ENCODE peak calls at places on chromosomes 12 and 14, in eight cellular contexts. T, R, G, H, A, N, B and X are unnamed samples.

GRCh38 chr14:105646175-105646574 is 119.8 kb downstream of the TMEM121 start:
- DNase-seq in A (no peak), R (no peak), B (no peak), H (no peak), N (peak; percentile 82), T (no peak), G (no peak), X (peak; percentile 75)

GRCh38 chr14:20578325-20578724 is 9.5 kb downstream of the RNASE11 start:
- DNase-seq in B (no peak), T (no peak), N (no peak), G (no peak), R (no peak), H (no peak), A (no peak), X (no peak)

GRCh38 chr12:80805106-80805505 is 88.4 kb downstream of the MYF5 start:
- DNase-seq in R (no peak), B (no peak), A (no peak), N (no peak), H (no peak), T (no peak), G (peak; percentile 20), X (no peak)

GRCh38 chr14:100900837-100901390 is 2.6 kb downstream of the RTL1 start:
- DNase-seq in B (peak; percentile 8), N (no peak), T (no peak), H (peak; percentile 68), A (no peak), R (peak; percentile 50), G (no peak), X (peak; percentile 68)

GRCh38 chr14:29442720-29443119 is 484.9 kb downstream of the PRKD1 start:
- DNase-seq in A (no peak), H (no peak), N (no peak), B (peak; percentile 65), G (peak; percentile 50), R (no peak), T (no peak), X (no peak)

GRCh38 chr12:50174971-50175715 is 8.0 kb upstream of the CERS5 start:
- DNase-seq in H (no peak), B (peak; percentile 91), N (no peak), R (no peak), G (peak; percentile 59), T (no peak), A (peak; percentile 33), X (no peak)

GRCh38 chr12:19830461-19830860 is 391.2 kb downstream of the AEBP2 start:
- DNase-seq in A (no peak), N (no peak), H (no peak), B (no peak), G (no peak), R (no peak), T (no peak), X (no peak)

GRCh38 chr12:115035536-115036107 is 351.6 kb upstream of the TBX3 start:
- DNase-seq in R (no peak), A (no peak), G (no peak), H (no peak), N (peak; percentile 81), T (no peak), B (no peak), X (no peak)

GRCh38 chr14:75295061-75295461 is 16.4 kb downstream of the FOS start:
- DNase-seq in R (peak; percentile 83), H (peak; percentile 56), N (peak; percentile 79), B (peak; percentile 85), G (peak; percentile 74), A (peak; percentile 61), T (peak; percentile 67), X (no peak)

GRCh38 chr12:46107591-46107990 is 117.2 kb upstream of the SCAF11 start:
- DNase-seq in H (no peak), T (no peak), B (no peak), G (no peak), A (no peak), N (no peak), R (no peak), X (no peak)

GRCh38 chr12:49801141-49802063 is 26.8 kb downstream of the NCKAP5L start:
- DNase-seq in T (no peak), B (no peak), G (no peak), N (no peak), H (no peak), A (no peak), R (no peak), X (no peak)

GRCh38 chr14:104546591-104547309 is 32.8 kb upstream of the C14orf180 start:
- DNase-seq in A (no peak), G (no peak), H (no peak), T (no peak), N (peak; percentile 18), B (no peak), R (no peak), X (no peak)

GRCh38 chr12:100706029-100706428 is 88.5 kb upstream of the ANO4 start:
- DNase-seq in G (peak; percentile 78), R (no peak), T (no peak), B (peak; percentile 65), A (no peak), H (no peak), N (no peak), X (peak; percentile 44)

GRCh38 chr12:81759215-81759991 is at the start of gene PPFIA2:
- DNase-seq in T (peak; percentile 23), R (no peak), G (no peak), B (peak; percentile 32), H (peak; percentile 46), A (peak; percentile 34), N (no peak), X (no peak)

GRCh38 chr14:67420102-67420739 is 8.3 kb upstream of the PLEK2 start:
- DNase-seq in T (no peak), G (no peak), A (no peak), R (peak; percentile 51), H (peak; percentile 68), N (no peak), B (no peak), X (no peak)

GRCh38 chr14:51014625-51015024 is 70.3 kb upstream of the PYGL start:
- DNase-seq in T (no peak), N (no peak), G (no peak), B (no peak), H (no peak), A (no peak), R (no peak), X (no peak)

GRCh38 chr12:54048694-54049093 is 4.9 kb upstream of the HOXC4 start:
- DNase-seq in R (no peak), H (no peak), B (no peak), N (no peak), A (no peak), T (no peak), G (no peak), X (no peak)

GRCh38 chr14:33634631-33635030 is 316.2 kb downstream of the EGLN3 start:
- DNase-seq in A (no peak), N (no peak), G (peak; percentile 1), R (no peak), B (no peak), T (no peak), H (no peak), X (no peak)

GRCh38 chr12:61694214-61694613 is 566.0 kb upstream of the USP15 start:
- DNase-seq in N (no peak), G (no peak), B (no peak), A (no peak), H (no peak), R (no peak), T (no peak), X (no peak)

GRCh38 chr14:22594156-22594716 is 3.9 kb upstream of the ABHD4 start:
- DNase-seq in H (no peak), R (no peak), G (no peak), T (no peak), N (no peak), B (no peak), A (no peak), X (no peak)

GRCh38 chr14:50741571-50741970 is 73.5 kb upstream of the SAV1 start:
- DNase-seq in A (no peak), T (no peak), G (peak; percentile 14), H (no peak), B (peak; percentile 33), N (no peak), R (no peak), X (no peak)

GRCh38 chr12:69779928-69780327 is 41.3 kb downstream of the RAB3IP start:
- DNase-seq in H (peak; percentile 72), N (no peak), T (no peak), R (no peak), G (peak; percentile 4), B (peak; percentile 69), A (no peak), X (no peak)
- TF ChIP-seq CTCF in H (peak; percentile 75), N (peak; percentile 26), T (no peak), R (no peak), G (peak; percentile 36), B (peak; percentile 82), A (no peak), X (no peak)

DNA sequence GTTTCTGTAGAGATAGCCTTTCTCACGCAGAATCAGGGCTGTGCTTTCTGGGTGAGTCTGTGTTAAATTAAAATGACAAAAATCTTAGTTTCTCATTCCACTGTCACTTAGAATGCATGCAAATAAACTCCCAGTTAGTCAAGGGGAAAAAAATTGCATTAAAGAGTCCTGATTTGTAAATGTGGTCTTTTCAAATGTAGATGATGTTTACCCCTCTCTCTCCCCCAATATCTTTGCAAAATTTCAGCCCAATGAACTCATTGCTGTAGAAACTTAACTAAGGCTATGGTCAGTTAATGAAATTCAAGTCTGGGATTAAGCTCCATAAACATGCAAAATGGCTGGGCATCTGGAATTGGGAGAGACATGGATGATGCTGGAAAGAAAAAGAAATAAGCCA is 77.9 kb upstream of the MGAT4C start:
- DNase-seq in B (no peak), A (no peak), H (no peak), G (no peak), R (no peak), T (no peak), N (no peak), X (no peak)
- TF ChIP-seq CTCF in B (no peak), A (no peak), H (no peak), G (no peak), R (no peak), T (no peak), N (no peak), X (no peak)

DNA sequence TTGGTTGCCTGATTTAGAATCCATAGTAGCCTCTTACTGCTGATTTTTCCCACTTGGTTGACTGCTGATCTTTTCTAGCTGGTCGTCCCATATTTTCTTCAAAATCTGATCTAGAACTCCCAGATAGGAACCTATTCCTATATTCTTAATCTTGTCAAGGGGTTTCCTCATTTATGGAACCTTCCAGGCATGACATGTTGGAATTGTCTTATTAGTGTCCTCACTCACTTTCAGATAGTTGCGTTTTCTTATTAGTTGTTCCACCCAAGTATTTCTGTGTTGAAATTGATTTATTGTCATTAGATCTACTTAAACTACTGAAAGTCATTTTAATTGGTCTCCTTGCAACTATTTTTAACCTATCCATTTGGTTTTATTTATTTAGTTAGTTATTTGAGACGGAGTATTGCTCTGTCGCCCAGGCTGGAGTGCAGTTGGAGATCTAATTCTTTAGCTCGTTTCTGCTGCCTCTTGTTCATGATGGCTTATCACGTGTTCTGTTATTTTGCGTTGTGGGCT is 25.0 kb downstream of the KTN1 start:
- DNase-seq in H (no peak), A (no peak), B (no peak), N (no peak), T (no peak), G (no peak), R (no peak), X (no peak)
- TF ChIP-seq CTCF in H (no peak), A (no peak), B (no peak), N (no peak), T (no peak), G (no peak), R (no peak), X (no peak)

DNA sequence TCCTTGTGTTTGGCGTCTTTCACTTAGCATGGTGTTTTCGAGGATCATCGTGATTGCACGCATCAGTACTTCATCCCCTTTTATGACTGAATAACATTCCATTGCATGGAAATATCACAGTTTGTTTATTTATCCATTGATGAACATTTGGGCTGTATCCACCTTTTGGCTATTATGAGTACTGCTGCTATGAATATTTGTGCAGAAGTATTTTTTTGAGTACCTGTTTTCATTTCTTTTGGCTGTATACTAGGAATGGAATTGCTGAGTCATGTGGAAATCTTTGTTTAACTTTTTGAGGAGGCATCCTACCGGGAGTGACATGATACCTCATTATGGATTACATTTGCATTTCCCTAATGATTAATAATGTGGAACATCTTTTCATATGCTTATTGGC is 66.4 kb downstream of the WNK1 start:
- DNase-seq in R (no peak), B (peak; percentile 21), H (no peak), A (no peak), T (no peak), N (no peak), G (no peak), X (no peak)
- TF ChIP-seq CTCF in R (no peak), B (peak; percentile 12), H (no peak), A (no peak), T (no peak), N (no peak), G (no peak), X (no peak)